ENCODE peak calls at places on chromosomes 5 and 9, in nine cellular contexts. P is psoas muscle, O is M059J, A is transverse colon, Z is colonic mucosa, D is mucosa of gallbladder, F is left colon, J is germinal center, H is A549. B is an unnamed sample.
A peak's percentile ranks its signal among the peaks of the same experiment; 100 is the strongest.

GRCh38 chr5:82278711-82279370 is 687 bp upstream of the RPS23 start:
- DNase-seq in P (no peak), O (no peak), A (no peak), Z (no peak), D (no peak), F (peak; percentile 34), J (no peak), H (no peak), B (no peak)

GRCh38 chr5:145752534-145752933 is 82.6 kb downstream of the PRELID2 start:
- DNase-seq in P (no peak), O (peak; percentile 64), A (no peak), Z (no peak), D (no peak), F (no peak), J (no peak), H (no peak), B (no peak)

GRCh38 chr5:96661101-96661840 is 905 bp upstream of the CAST start:
- DNase-seq in P (peak; percentile 13), O (peak; percentile 68), A (peak; percentile 39), Z (peak; percentile 53), D (peak; percentile 33), F (peak; percentile 47), J (peak; percentile 58), H (peak; percentile 35), B (peak; percentile 52)

GRCh38 chr5:9069650-9070049 is 476.2 kb downstream of the SEMA5A start:
- DNase-seq in P (no peak), O (peak; percentile 94), A (no peak), Z (no peak), D (no peak), F (no peak), J (no peak), H (no peak), B (no peak)

GRCh38 chr5:77853353-77853907 is 77.3 kb upstream of the TBCA start:
- DNase-seq in P (no peak), O (no peak), A (no peak), Z (no peak), D (no peak), F (no peak), J (no peak), H (no peak), B (no peak)

GRCh38 chr5:139014726-139015125 is 139.6 kb upstream of the LRRTM2 start:
- DNase-seq in P (no peak), O (peak; percentile 94), A (no peak), Z (no peak), D (peak; percentile 18), F (no peak), J (no peak), H (peak; percentile 16), B (no peak)

GRCh38 chr9:134545213-134546211 is 96.1 kb upstream of the COL5A1 start:
- DNase-seq in P (no peak), O (no peak), A (no peak), Z (no peak), D (no peak), F (no peak), J (no peak), H (no peak), B (no peak)

GRCh38 chr9:121604242-121604641 is 47.2 kb upstream of the DAB2IP start:
- DNase-seq in P (no peak), O (peak; percentile 47), A (no peak), Z (no peak), D (peak; percentile 50), F (no peak), J (no peak), H (no peak), B (no peak)

GRCh38 chr9:91532325-91532724 is 108.7 kb upstream of the NFIL3 start:
- DNase-seq in P (no peak), O (no peak), A (no peak), Z (no peak), D (no peak), F (no peak), J (no peak), H (no peak), B (no peak)

GRCh38 chr5:146440870-146441495 is 6.2 kb upstream of the TCERG1 start:
- DNase-seq in P (no peak), O (no peak), A (no peak), Z (no peak), D (no peak), F (no peak), J (no peak), H (no peak), B (no peak)

GRCh38 chr5:88519066-88519465 is 250.4 kb upstream of the TMEM161B start:
- DNase-seq in P (no peak), O (no peak), A (no peak), Z (no peak), D (no peak), F (no peak), J (no peak), H (no peak), B (no peak)

GRCh38 chr5:159899067-159900049 is 16.9 kb upstream of the ADRA1B start:
- DNase-seq in P (no peak), O (peak; percentile 90), A (no peak), Z (no peak), D (no peak), F (no peak), J (no peak), H (no peak), B (no peak)

GRCh38 chr9:8486095-8486494 is 686.5 kb upstream of the DMAC1 start:
- DNase-seq in P (no peak), O (no peak), A (peak; percentile 27), Z (peak; percentile 45), D (peak; percentile 16), F (peak; percentile 45), J (no peak), H (no peak), B (no peak)

GRCh38 chr9:120711841-120712538 is 2.3 kb downstream of the MEGF9 start:
- DNase-seq in P (no peak), O (peak; percentile 52), A (no peak), Z (no peak), D (no peak), F (peak; percentile 16), J (no peak), H (no peak), B (no peak)

GRCh38 chr5:93677344-93678021 is 63.9 kb downstream of the POU5F2 start:
- DNase-seq in P (peak; percentile 20), O (peak; percentile 96), A (no peak), Z (no peak), D (peak; percentile 18), F (peak; percentile 3), J (no peak), H (no peak), B (no peak)

GRCh38 chr5:93821892-93822291 is 80.5 kb upstream of the POU5F2 start:
- DNase-seq in P (no peak), O (no peak), A (no peak), Z (no peak), D (no peak), F (no peak), J (no peak), H (no peak), B (no peak)

GRCh38 chr5:128327973-128328372 is 210.1 kb downstream of the FBN2 start:
- DNase-seq in P (no peak), O (no peak), A (no peak), Z (no peak), D (no peak), F (no peak), J (no peak), H (no peak), B (no peak)

GRCh38 chr5:127004721-127005120 is 25.6 kb downstream of the MARCHF3 start:
- DNase-seq in P (no peak), O (no peak), A (no peak), Z (no peak), D (no peak), F (no peak), J (no peak), H (no peak), B (no peak)

GRCh38 chr9:126367646-126368419 is 41.2 kb downstream of the MVB12B start:
- DNase-seq in P (no peak), O (no peak), A (peak; percentile 83), Z (peak; percentile 84), D (no peak), F (peak; percentile 71), J (no peak), H (no peak), B (no peak)

GRCh38 chr9:123604861-123605260 is 248.9 kb downstream of the CRB2 start:
- DNase-seq in P (no peak), O (no peak), A (no peak), Z (no peak), D (no peak), F (no peak), J (no peak), H (no peak), B (no peak)